ENCODE peak calls at places on chromosome 6, in six cellular contexts. C is bronchial epithelial cell, I is fibroblast of pulmonary artery, F is pancreas, W is heart right ventricle, H is BJ. U is an unnamed sample.

GRCh38 chr6:38310061-38310460 is 329.7 kb downstream of the BTBD9 start:
- DNase-seq in H (no peak), I (no peak), F (no peak), C (no peak), W (no peak), U (no peak)

GRCh38 chr6:35385457-35386202 is 43.3 kb downstream of the PPARD start:
- DNase-seq in W (no peak), H (no peak), I (peak), C (no peak), F (no peak), U (no peak)

GRCh38 chr6:169957351-169957963 is 206.0 kb downstream of the ERMARD start:
- DNase-seq in F (peak), W (peak), I (no peak), C (no peak), H (no peak), U (no peak)

GRCh38 chr6:133788556-133788955 is 100.4 kb upstream of the TCF21 start:
- DNase-seq in C (no peak), I (no peak), F (no peak), H (no peak), W (no peak), U (no peak)

GRCh38 chr6:10722570-10722819 is 375 bp upstream of the TMEM14C start:
- DNase-seq in C (no peak), F (no peak), I (no peak), W (no peak), H (no peak), U (no peak)

GRCh38 chr6:31882344-31882743 is 3.5 kb upstream of the SLC44A4 start:
- DNase-seq in W (no peak), H (no peak), F (no peak), C (no peak), I (peak), U (no peak)

GRCh38 chr6:164150221-164150620 is 735.7 kb downstream of the QKI start:
- DNase-seq in C (no peak), F (no peak), I (no peak), W (no peak), H (no peak), U (no peak)

GRCh38 chr6:103783344-103783743 is 1076.4 kb downstream of the HACE1 start:
- DNase-seq in F (no peak), I (peak), C (no peak), W (no peak), H (no peak), U (no peak)

GRCh38 chr6:33191383-33192104 is 723 bp downstream of the COL11A2 start:
- DNase-seq in W (no peak), F (no peak), C (no peak), I (no peak), H (no peak), U (no peak)

GRCh38 chr6:31402324-31403282 is 792 bp upstream of the MICA start:
- DNase-seq in W (no peak), H (no peak), F (peak), I (peak), C (peak), U (no peak)

GRCh38 chr6:20191951-20192350 is 20.3 kb downstream of the MBOAT1 start:
- DNase-seq in F (no peak), W (no peak), H (no peak), I (no peak), C (no peak), U (no peak)

GRCh38 chr6:136547336-136547735 is 2.9 kb downstream of the MAP7 start:
- DNase-seq in H (peak), I (peak), F (no peak), W (no peak), C (peak), U (no peak)

GRCh38 chr6:131199568-131200272 is 64.5 kb downstream of the AKAP7 start:
- DNase-seq in I (no peak), W (no peak), C (peak), H (no peak), F (no peak), U (peak)

GRCh38 chr6:104486003-104486402 is 373.7 kb downstream of the HACE1 start:
- DNase-seq in C (no peak), H (no peak), W (no peak), I (no peak), F (no peak), U (no peak)

GRCh38 chr6:2782356-2782708 is 17.1 kb downstream of the WRNIP1 start:
- DNase-seq in C (no peak), I (no peak), W (no peak), H (no peak), F (no peak), U (no peak)

GRCh38 chr6:97218912-97219311 is 64.1 kb downstream of the MMS22L start:
- DNase-seq in H (no peak), I (no peak), C (no peak), W (no peak), F (no peak), U (no peak)

GRCh38 chr6:23559587-23560343 is 566.2 kb upstream of the NRSN1 start:
- DNase-seq in C (no peak), I (no peak), W (peak), H (no peak), F (no peak), U (no peak)

GRCh38 chr6:45305546-45305945 is 22.6 kb upstream of the RUNX2 start:
- DNase-seq in W (no peak), H (no peak), I (no peak), C (peak), F (no peak), U (no peak)

GRCh38 chr6:16903470-16903869 is 142.2 kb upstream of the ATXN1 start:
- DNase-seq in F (peak), W (no peak), I (peak), C (no peak), H (peak), U (no peak)

GRCh38 chr6:5471044-5471443 is 209.7 kb downstream of the FARS2 start:
- DNase-seq in I (peak), F (peak), H (no peak), C (peak), W (peak), U (peak)

GRCh38 chr6:85416766-85417165 is 33.1 kb upstream of the NT5E start:
- DNase-seq in H (no peak), W (no peak), C (no peak), I (no peak), F (no peak), U (no peak)
- H3K4me3 ChIP-seq in H (no peak), W (no peak), C (no peak), I (no peak), F (no peak), U (no peak)

GRCh38 chr6:95768539-95768938 is 191.2 kb downstream of the MANEA start:
- DNase-seq in I (no peak), W (no peak), F (peak), H (no peak), C (no peak), U (no peak)
- TF ChIP-seq CTCF in I (no peak), W (no peak), F (no peak), H (no peak), C (no peak), U (no peak)

DNA sequence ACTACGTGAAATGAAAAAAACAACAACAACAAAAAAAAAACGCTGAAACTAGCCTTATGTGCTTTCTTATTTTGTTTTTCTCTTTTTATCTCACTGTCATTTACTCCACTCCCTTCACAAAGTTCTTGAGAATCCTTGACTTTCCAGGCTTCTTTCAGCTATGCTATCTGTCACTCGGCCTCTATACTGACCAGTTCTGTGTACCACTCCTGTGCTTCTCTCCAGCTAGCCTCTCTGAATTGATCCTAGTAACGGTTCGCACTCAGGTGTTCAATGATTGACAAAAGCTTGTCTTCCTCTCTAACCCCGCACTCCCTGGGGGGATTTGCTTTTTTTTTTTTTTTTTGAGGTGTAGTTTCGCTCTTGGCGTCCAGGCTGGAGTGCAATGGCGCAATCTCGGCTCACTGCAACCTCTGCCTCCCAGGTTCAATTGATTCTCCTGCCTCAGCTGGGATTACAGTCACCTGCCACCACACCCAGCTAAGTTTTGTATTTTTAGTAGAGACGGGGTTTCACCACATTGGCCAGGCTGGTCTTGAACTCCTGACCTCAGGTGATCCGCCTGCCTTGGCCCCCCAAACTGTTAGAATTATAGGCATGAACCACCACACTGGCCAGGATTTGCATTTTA is 31.8 kb downstream of the MLIP start:
- DNase-seq in H (no peak), C (no peak), W (no peak), F (no peak), I (no peak), U (no peak)
- H3K4me3 ChIP-seq in H (no peak), C (no peak), W (no peak), F (no peak), I (no peak), U (no peak)

GRCh38 chr6:30175765-30176164 is 12.4 kb downstream of the TRIM15 start:
- DNase-seq in H (no peak), F (no peak), C (no peak), W (no peak), I (no peak), U (no peak)

GRCh38 chr6:30167101-30167500 is 3.8 kb downstream of the TRIM15 start:
- DNase-seq in W (no peak), I (no peak), C (no peak), F (no peak), H (no peak), U (no peak)

GRCh38 chr6:30169658-30170614 is 6.6 kb downstream of the TRIM15 start:
- DNase-seq in I (peak), C (peak), F (no peak), W (no peak), H (no peak), U (peak)

DNA sequence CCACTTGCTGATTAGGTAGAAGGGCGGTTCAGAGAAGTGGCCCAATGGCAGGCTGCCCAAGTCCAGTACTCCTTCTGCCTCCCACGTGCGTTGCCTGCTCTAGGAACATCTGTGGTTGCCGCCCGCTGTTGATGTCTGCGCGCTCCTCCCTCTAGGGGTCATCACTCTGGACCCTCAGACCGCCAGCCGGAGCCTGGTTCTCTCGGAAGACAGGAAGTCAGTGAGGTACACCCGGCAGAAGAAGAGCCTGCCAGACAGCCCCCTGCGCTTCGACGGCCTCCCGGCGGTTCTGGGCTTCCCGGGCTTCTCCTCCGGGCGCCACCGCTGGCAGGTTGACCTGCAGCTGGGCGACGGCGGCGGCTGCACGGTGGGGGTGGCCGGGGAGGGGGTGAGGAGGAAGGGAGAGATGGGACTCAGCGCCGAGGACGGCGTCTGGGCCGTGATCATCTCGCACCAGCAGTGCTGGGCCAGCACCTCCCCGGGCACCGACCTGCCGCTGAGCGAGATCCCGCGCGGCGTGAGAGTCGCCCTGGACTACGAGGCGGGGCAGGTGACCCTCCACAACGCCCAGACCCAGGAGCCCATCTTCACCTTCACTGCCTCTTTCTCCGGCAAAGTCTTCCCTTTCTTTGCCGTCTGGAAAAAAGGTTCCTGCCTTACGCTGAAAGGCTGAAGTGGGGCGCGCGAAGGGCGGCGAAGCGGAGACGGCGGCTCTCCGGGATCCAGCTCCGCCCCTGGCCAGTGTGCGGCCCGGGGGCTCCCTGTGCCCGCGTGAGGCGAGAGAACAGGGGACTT is 8.5 kb downstream of the TRIM15 start:
- DNase-seq in W (no peak), F (no peak), C (no peak), H (no peak), I (no peak), U (no peak)
- TF ChIP-seq CTCF in W (no peak), F (no peak), C (no peak), H (no peak), I (no peak), U (peak)

GRCh38 chr6:68642081-68642480 is 7.0 kb downstream of the ADGRB3 start:
- DNase-seq in I (no peak), C (no peak), W (no peak), F (no peak), H (no peak), U (no peak)

GRCh38 chr6:68640506-68640875 is 5.4 kb downstream of the ADGRB3 start:
- DNase-seq in F (no peak), C (no peak), H (no peak), I (no peak), W (no peak), U (no peak)

GRCh38 chr6:68639826-68640505 is 4.9 kb downstream of the ADGRB3 start:
- DNase-seq in H (no peak), F (no peak), W (no peak), C (no peak), I (peak), U (no peak)

GRCh38 chr6:68642977-68643376 is 7.9 kb downstream of the ADGRB3 start:
- DNase-seq in F (no peak), C (no peak), W (no peak), H (no peak), I (no peak), U (no peak)

DNA sequence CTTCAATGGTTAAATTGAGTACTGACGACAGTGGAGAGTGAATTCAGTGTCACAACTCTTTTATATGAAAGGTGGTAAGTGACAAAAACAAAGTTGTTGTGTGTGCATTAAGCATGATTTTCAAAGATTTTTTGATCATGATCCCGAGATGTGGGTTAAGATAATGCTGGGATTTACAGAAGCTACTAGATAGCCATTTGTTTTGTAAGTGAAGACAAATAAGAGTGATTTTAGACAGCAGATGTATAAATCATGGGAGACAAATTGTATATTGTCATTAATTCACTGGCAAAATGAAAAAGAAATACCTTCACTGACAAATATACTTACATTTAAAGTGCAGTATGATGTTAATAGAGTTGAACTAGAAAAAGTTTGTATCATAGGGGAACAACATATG is 6.1 kb downstream of the ADGRB3 start:
- DNase-seq in W (no peak), C (no peak), H (no peak), I (no peak), F (no peak), U (no peak)
- H3K4me3 ChIP-seq in W (no peak), C (no peak), H (no peak), I (no peak), F (no peak), U (no peak)

DNA sequence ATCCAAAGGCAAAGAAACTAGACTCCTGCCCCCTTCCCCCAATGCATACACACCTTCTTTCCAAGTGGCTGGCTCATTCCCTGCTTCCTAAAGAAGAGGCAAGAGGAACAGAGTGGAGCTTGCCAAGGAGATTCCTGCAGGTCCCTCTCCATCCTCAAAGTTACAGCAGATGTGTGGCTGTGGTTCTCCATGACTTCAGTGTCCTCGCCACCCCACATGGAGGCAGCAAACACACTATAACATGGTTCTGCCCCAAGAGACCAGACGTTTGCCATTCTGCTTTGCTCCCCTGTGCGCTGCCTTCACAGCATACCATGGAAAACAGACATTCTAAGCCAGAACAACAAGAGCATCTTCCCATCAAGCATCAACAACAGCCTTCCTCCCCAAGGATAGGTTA is 84.4 kb downstream of the BACH2 start:
- DNase-seq in C (no peak), I (no peak), H (no peak), W (no peak), F (no peak), U (no peak)
- TF ChIP-seq CTCF in C (no peak), I (no peak), H (no peak), W (no peak), F (no peak), U (no peak)

U was measured in HFF-Myc.